ENCODE peak calls at places on chromosomes 5 and 9, in six cellular contexts. F is sigmoid colon, W is breast epithelium, K is prostate gland, B is cardiac fibroblast, Y is tibial nerve. M is an unnamed sample.

GRCh38 chr9:91902465-91903125 is 47.4 kb downstream of the ROR2 start:
- DNase-seq in F (no peak), W (no peak), K (no peak), B (no peak), Y (no peak), M (no peak)

GRCh38 chr9:98958271-98958989 is 14.7 kb downstream of the COL15A1 start:
- DNase-seq in F (no peak), W (no peak), K (no peak), B (peak; percentile 80), Y (no peak), M (peak; percentile 51)

GRCh38 chr9:70979971-70980370 is 141.4 kb downstream of the TRPM3 start:
- DNase-seq in F (no peak), W (no peak), K (no peak), B (peak; percentile 30), Y (no peak), M (no peak)

GRCh38 chr9:34988218-34989055 is 1.1 kb upstream of the DNAJB5 start:
- DNase-seq in F (no peak), W (no peak), K (no peak), B (no peak), Y (no peak), M (no peak)

GRCh38 chr9:264231-264630 is 49.6 kb downstream of the DOCK8 start:
- DNase-seq in F (no peak), W (no peak), K (no peak), B (no peak), Y (no peak), M (no peak)

GRCh38 chr9:27460225-27461023 is 63.7 kb upstream of the IFNK start:
- DNase-seq in F (no peak), W (no peak), K (no peak), B (peak; percentile 36), Y (no peak), M (no peak)

GRCh38 chr9:12719431-12719830 is 26.2 kb downstream of the TYRP1 start:
- DNase-seq in F (no peak), W (no peak), K (no peak), B (peak; percentile 70), Y (no peak), M (peak; percentile 63)

GRCh38 chr5:123720955-123721354 is 209.0 kb downstream of the CSNK1G3 start:
- DNase-seq in F (no peak), W (no peak), K (no peak), B (no peak), Y (no peak), M (no peak)

GRCh38 chr9:99004115-99004514 is 60.4 kb downstream of the COL15A1 start:
- DNase-seq in F (no peak), W (no peak), K (no peak), B (no peak), Y (no peak), M (no peak)

GRCh38 chr5:98333921-98334320 is 439.5 kb upstream of the RGMB start:
- DNase-seq in F (no peak), W (no peak), K (no peak), B (no peak), Y (no peak), M (no peak)

GRCh38 chr5:79697222-79698164 is 7.9 kb downstream of the CMYA5 start:
- DNase-seq in F (no peak), W (no peak), K (no peak), B (peak; percentile 92), Y (no peak), M (no peak)

GRCh38 chr5:142248853-142249462 is 75.9 kb downstream of the SPRY4 start:
- DNase-seq in F (no peak), W (no peak), K (peak; percentile 44), B (peak; percentile 24), Y (no peak), M (peak; percentile 50)

GRCh38 chr5:2841208-2841607 is 89.7 kb upstream of the IRX2 start:
- DNase-seq in F (no peak), W (no peak), K (no peak), B (no peak), Y (no peak), M (no peak)

GRCh38 chr9:123338710-123339665 is 17.0 kb upstream of the CRB2 start:
- DNase-seq in F (no peak), W (no peak), K (no peak), B (peak; percentile 61), Y (no peak), M (peak; percentile 10)

GRCh38 chr5:116492016-116492623 is 82.5 kb downstream of the SEMA6A start:
- DNase-seq in F (no peak), W (no peak), K (no peak), B (peak; percentile 96), Y (no peak), M (peak; percentile 94)

GRCh38 chr5:177445052-177446016 is 1.3 kb upstream of the PRR7 start:
- DNase-seq in F (no peak), W (no peak), K (no peak), B (no peak), Y (no peak), M (no peak)

GRCh38 chr9:136509549-136509948 is 26.7 kb upstream of the SEC16A start:
- DNase-seq in F (no peak), W (no peak), K (no peak), B (no peak), Y (no peak), M (no peak)

GRCh38 chr5:151682751-151683331 is 3.9 kb downstream of the SPARC start:
- DNase-seq in F (no peak), W (no peak), K (no peak), B (peak; percentile 67), Y (no peak), M (no peak)

GRCh38 chr9:110114086-110114887 is 93.7 kb downstream of the C9orf152 start:
- DNase-seq in F (no peak), W (no peak), K (no peak), B (no peak), Y (no peak), M (no peak)

GRCh38 chr5:102955463-102955862 is 164.5 kb downstream of the GIN1 start:
- DNase-seq in F (no peak), W (no peak), K (no peak), B (no peak), Y (no peak), M (no peak)

GRCh38 chr9:90300901-90301688 is 341.5 kb downstream of the DIRAS2 start:
- DNase-seq in F (no peak), W (no peak), K (no peak), B (peak; percentile 87), Y (no peak), M (peak; percentile 96)

GRCh38 chr5:133050500-133050899 is 1.3 kb upstream of the HSPA4 start:
- DNase-seq in F (no peak), W (no peak), K (no peak), B (no peak), Y (no peak), M (no peak)

GRCh38 chr5:78647411-78647818 is 1.2 kb downstream of the LHFPL2 start:
- DNase-seq in F (peak; percentile 71), W (no peak), K (no peak), B (peak; percentile 49), Y (no peak), M (peak; percentile 59)
- H3K4me3 ChIP-seq in F (peak overlapping the region; percentile 94), W (peak overlapping the region; percentile 99), K (peak overlapping the region; percentile 71), B (peak overlapping the region; percentile 96), Y (peak overlapping the region; percentile 85), M (peak overlapping the region; percentile 58)

GRCh38 chr5:175870820-175871447 is 444 bp upstream of the CPLX2 start:
- DNase-seq in F (no peak), W (no peak), K (no peak), B (no peak), Y (no peak), M (no peak)

GRCh38 chr5:175868348-175868723 is 3.0 kb upstream of the CPLX2 start:
- DNase-seq in F (no peak), W (no peak), K (no peak), B (no peak), Y (no peak), M (no peak)

GRCh38 chr5:175866377-175866907 is 4.9 kb upstream of the CPLX2 start:
- DNase-seq in F (no peak), W (no peak), K (no peak), B (no peak), Y (no peak), M (no peak)

GRCh38 chr5:175868996-175869638 is 2.3 kb upstream of the CPLX2 start:
- DNase-seq in F (no peak), W (no peak), K (no peak), B (no peak), Y (no peak), M (no peak)

GRCh38 chr5:175867587-175868347 is 3.6 kb upstream of the CPLX2 start:
- DNase-seq in F (no peak), W (no peak), K (no peak), B (no peak), Y (no peak), M (no peak)
- TF ChIP-seq CTCF in F (no peak), W (no peak), K (no peak), B (no peak), Y (no peak), M (no peak)

DNA sequence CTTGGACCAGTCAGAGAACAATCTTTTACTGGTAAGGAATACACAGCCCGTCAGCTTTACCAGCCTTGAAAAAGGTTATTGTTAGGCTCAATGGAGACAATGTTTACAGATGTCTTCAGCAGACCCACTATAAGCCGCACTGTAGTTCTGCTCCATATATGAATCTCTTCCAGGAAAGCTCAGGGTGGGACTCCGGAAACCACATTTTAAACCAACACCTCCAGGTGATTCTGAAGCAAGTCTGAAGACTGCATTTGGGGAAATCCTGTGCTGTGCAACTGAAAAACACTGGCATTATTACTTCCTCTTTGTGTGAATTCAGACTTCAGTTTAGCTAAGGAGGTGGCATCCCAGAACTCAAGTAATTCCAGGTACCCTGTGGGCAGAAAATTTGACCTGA is 3.5 kb downstream of the GZMK start:
- DNase-seq in F (no peak), W (no peak), K (no peak), B (no peak), Y (no peak), M (no peak)
- H3K4me3 ChIP-seq in F (no peak overlapping the region), W (no peak overlapping the region), K (no peak overlapping the region), B (no peak overlapping the region), Y (no peak overlapping the region), M (no peak overlapping the region)

DNA sequence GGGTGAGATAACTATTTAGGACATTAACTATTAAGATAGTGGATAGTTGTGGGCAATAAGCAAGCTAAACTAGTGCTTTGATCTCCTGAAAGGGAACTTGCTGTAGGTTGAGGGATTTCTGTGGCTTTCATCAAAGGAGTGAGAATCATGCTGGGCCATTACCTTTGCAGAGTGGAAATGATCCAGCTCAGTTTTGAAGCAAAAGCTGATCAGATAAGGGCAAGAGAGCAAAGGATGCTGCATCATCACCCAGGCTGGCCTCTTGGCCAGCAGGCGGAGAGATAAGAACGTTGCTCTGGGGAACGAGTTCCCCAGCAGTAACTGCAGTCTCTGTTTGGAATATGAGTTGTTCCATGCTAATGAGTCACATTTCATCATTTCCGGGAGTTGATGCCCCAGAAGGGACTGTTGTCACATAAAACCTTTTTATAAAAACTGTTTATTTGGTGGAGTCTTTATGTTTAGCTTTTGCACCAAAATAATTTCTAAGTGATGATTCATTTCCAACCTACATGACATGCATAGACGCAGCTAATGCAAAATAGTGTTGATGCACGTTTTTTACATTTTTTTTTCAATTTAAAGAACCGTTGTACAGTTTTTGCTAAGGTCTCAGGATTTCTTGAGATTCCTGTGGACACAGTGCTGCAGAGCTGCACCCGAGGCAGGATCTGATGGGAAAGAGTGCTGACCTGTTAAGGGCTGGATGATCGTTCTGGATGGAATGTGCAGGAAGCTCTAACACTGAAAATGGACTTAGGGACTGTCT is 99.3 kb downstream of the ACTBL2 start:
- DNase-seq in F (no peak), W (no peak), K (no peak), B (peak; percentile 88), Y (no peak), M (peak; percentile 88)
- TF ChIP-seq CTCF in F (no peak), W (no peak), K (no peak), B (peak; percentile 36), Y (no peak), M (peak; percentile 49)

GRCh38 chr9:37941253-37941652 is 37.3 kb upstream of the SLC25A51 start:
- DNase-seq in F (no peak), W (no peak), K (no peak), B (no peak), Y (no peak), M (no peak)
- H3K4me3 ChIP-seq in F (no peak overlapping the region), W (no peak overlapping the region), K (no peak overlapping the region), B (no peak overlapping the region), Y (no peak overlapping the region), M (no peak overlapping the region)

GRCh38 chr5:163489055-163489744 is 16.2 kb upstream of the MAT2B start:
- DNase-seq in F (no peak), W (no peak), K (no peak), B (peak; percentile 57), Y (no peak), M (no peak)
- TF ChIP-seq CTCF in F (no peak), W (no peak), K (no peak), B (peak; percentile 31), Y (no peak), M (peak; percentile 25)

M was measured in astrocyte of the spinal cord.